ENCODE peak calls at places on chromosomes 11 and 22, in seven cellular contexts. Q, K, H, T, L, C and P are unnamed samples.

GRCh38 chr22:20116376-20116950 is 559 bp downstream of the RANBP1 start:
- DNase-seq in C (peak), Q (no peak), H (no peak), L (no peak), K (peak), T (no peak), P (peak)

GRCh38 chr11:68312117-68312779 is at the start of gene LRP5:
- DNase-seq in K (no peak), H (no peak), T (no peak), L (no peak), Q (no peak), C (peak), P (peak)

GRCh38 chr22:45286854-45287551 is 2.3 kb downstream of the UPK3A start:
- DNase-seq in C (no peak), T (no peak), L (no peak), H (no peak), K (no peak), Q (no peak), P (no peak)

GRCh38 chr11:125036933-125037332 is 26.2 kb upstream of the SLC37A2 start:
- DNase-seq in Q (peak), K (no peak), T (no peak), H (peak), L (peak), C (no peak), P (no peak)

GRCh38 chr11:77821349-77821851 is 456 bp downstream of the AAMDC start:
- DNase-seq in T (no peak), Q (peak), H (peak), K (peak), C (no peak), L (no peak), P (peak)

GRCh38 chr22:38420734-38421133 is 34.3 kb downstream of the KCNJ4 start:
- DNase-seq in K (no peak), T (no peak), C (no peak), H (no peak), Q (no peak), L (no peak), P (no peak)

GRCh38 chr11:96101146-96101545 is 177.2 kb upstream of the MTMR2 start:
- DNase-seq in K (no peak), Q (no peak), L (no peak), T (no peak), C (no peak), H (no peak), P (no peak)

GRCh38 chr11:47797633-47798032 is 30.5 kb upstream of the FNBP4 start:
- DNase-seq in L (no peak), H (peak), C (no peak), Q (peak), K (no peak), T (no peak), P (no peak)

GRCh38 chr11:108198833-108199232 is 23.6 kb downstream of the NPAT start:
- DNase-seq in Q (no peak), L (no peak), H (no peak), K (peak), C (no peak), T (no peak), P (no peak)

GRCh38 chr11:126284829-126285228 is 1.9 kb downstream of the TIRAP start:
- DNase-seq in T (no peak), C (no peak), K (no peak), L (peak), H (peak), Q (peak), P (peak)

GRCh38 chr11:101046947-101047346 is 82.7 kb downstream of the PGR start:
- DNase-seq in L (no peak), K (no peak), T (no peak), C (no peak), H (no peak), Q (no peak), P (no peak)

GRCh38 chr11:20226936-20227335 is 66.7 kb upstream of the DBX1 start:
- DNase-seq in Q (peak), K (no peak), H (no peak), T (no peak), L (no peak), C (no peak), P (no peak)

GRCh38 chr11:133816146-133816545 is 29.2 kb downstream of the SPATA19 start:
- DNase-seq in H (no peak), L (no peak), Q (no peak), T (no peak), K (no peak), C (no peak), P (no peak)

GRCh38 chr11:12274056-12274455 is 103.3 kb upstream of the PARVA start:
- DNase-seq in T (no peak), L (no peak), H (no peak), Q (no peak), C (no peak), K (no peak), P (no peak)

GRCh38 chr22:49867303-49868250 is 13.9 kb downstream of the ZBED4 start:
- DNase-seq in Q (no peak), K (no peak), H (no peak), T (no peak), C (no peak), L (no peak), P (no peak)

GRCh38 chr11:83722392-83722791 is 436.2 kb upstream of the CCDC90B start:
- DNase-seq in T (no peak), C (no peak), L (no peak), Q (no peak), K (no peak), H (no peak), P (no peak)

GRCh38 chr22:48098243-48098935 is 1335.9 kb downstream of the TBC1D22A start:
- DNase-seq in L (no peak), H (no peak), K (no peak), T (no peak), Q (no peak), C (no peak), P (peak)

GRCh38 chr11:64778473-64779298 is at the start of gene SF1:
- DNase-seq in K (peak), C (peak), H (peak), L (peak), Q (peak), T (peak), P (peak)
- TF ChIP-seq CTCF in K (no peak), C (peak), H (no peak), L (no peak), Q (no peak), T (no peak), P (no peak)

GRCh38 chr11:123186291-123186690 is 8.8 kb downstream of the CLMP start:
- DNase-seq in K (no peak), Q (no peak), T (no peak), C (no peak), H (no peak), L (no peak), P (no peak)

GRCh38 chr11:123190504-123190903 is 4.5 kb downstream of the CLMP start:
- DNase-seq in C (no peak), Q (no peak), L (no peak), H (peak), T (no peak), K (no peak), P (no peak)

GRCh38 chr11:123187670-123188507 is 7.2 kb downstream of the CLMP start:
- DNase-seq in Q (no peak), C (peak), T (no peak), H (no peak), K (no peak), L (no peak), P (no peak)

GRCh38 chr11:123187221-123187620 is 7.8 kb downstream of the CLMP start:
- DNase-seq in C (no peak), K (no peak), Q (no peak), T (no peak), H (no peak), L (no peak), P (no peak)

GRCh38 chr11:123188508-123189165 is 6.4 kb downstream of the CLMP start:
- DNase-seq in T (no peak), C (peak), L (peak), H (peak), Q (peak), K (no peak), P (no peak)
- TF ChIP-seq CTCF in T (no peak), C (peak), L (peak), H (peak), Q (no peak), K (no peak), P (no peak)

GRCh38 chr11:86749376-86749775 is 51.0 kb upstream of the PRSS23 start:
- DNase-seq in K (no peak), C (peak), T (no peak), L (no peak), Q (no peak), H (no peak), P (no peak)
- TF ChIP-seq CTCF in K (no peak), C (peak), T (peak), L (no peak), Q (no peak), H (peak), P (no peak)

GRCh38 chr11:123253223-123253622 is 58.2 kb upstream of the CLMP start:
- DNase-seq in K (no peak), C (no peak), H (no peak), Q (no peak), L (no peak), T (no peak), P (no peak)
- TF ChIP-seq CTCF in K (no peak), C (no peak), H (no peak), Q (no peak), L (no peak), T (no peak), P (no peak)

GRCh38 chr11:72075109-72075508 is 5.2 kb downstream of the NUMA1 start:
- DNase-seq in K (no peak), C (peak), H (no peak), T (no peak), L (no peak), Q (no peak), P (no peak)
- TF ChIP-seq CTCF in K (no peak), C (peak), H (peak), T (peak), L (peak), Q (peak), P (peak)

GRCh38 chr22:25823276-25823675 is 81.3 kb downstream of the MYO18B start:
- DNase-seq in H (no peak), T (no peak), Q (no peak), C (no peak), L (no peak), K (no peak), P (no peak)
- TF ChIP-seq CTCF in H (no peak), T (no peak), Q (no peak), C (no peak), L (no peak), K (no peak), P (no peak)

GRCh38 chr22:43895986-43896645 is 4.3 kb upstream of the PNPLA5 start:
- DNase-seq in K (no peak), C (peak), T (no peak), H (no peak), Q (no peak), L (no peak), P (no peak)
- TF ChIP-seq CTCF in K (no peak), C (peak), T (no peak), H (peak), Q (no peak), L (no peak), P (no peak)

DNA sequence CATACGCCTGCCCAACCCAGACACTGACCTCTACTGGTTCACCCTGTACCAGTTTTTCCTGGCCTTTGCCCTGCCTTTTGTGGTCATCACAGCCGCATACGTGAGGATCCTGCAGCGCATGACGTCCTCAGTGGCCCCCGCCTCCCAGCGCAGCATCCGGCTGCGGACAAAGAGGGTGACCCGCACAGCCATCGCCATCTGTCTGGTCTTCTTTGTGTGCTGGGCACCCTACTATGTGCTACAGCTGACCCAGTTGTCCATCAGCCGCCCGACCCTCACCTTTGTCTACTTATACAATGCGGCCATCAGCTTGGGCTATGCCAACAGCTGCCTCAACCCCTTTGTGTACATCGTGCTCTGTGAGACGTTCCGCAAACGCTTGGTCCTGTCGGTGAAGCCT is 2.2 kb downstream of the MCHR1 start:
- DNase-seq in C (no peak), T (no peak), Q (no peak), H (no peak), K (no peak), L (no peak), P (no peak)
- TF ChIP-seq CTCF in C (no peak), T (no peak), Q (no peak), H (no peak), K (no peak), L (no peak), P (no peak)